ENCODE peak calls at places on chromosome 3, in nine cellular contexts. S is transverse colon, O is GM23248, N is spleen, Z is left ventricle myocardium inferior, U is iPS DF 6.9, R is hepatocyte, W is cardiac muscle cell, H is heart right ventricle. I is an unnamed sample. For H3K4me1 and H3K27me3, the result is how much of the 10 kb centered on the place peaks cover.

GRCh38 chr3:6861331-6861988 is 545 bp downstream of the GRM7 start:
- DNase-seq in S (no peak), O (no peak), N (no peak), Z (no peak), U (no peak), R (peak), W (peak), H (no peak), I (no peak)

GRCh38 chr3:141537866-141538265 is 51.0 kb downstream of the RASA2 start:
- DNase-seq in S (no peak), O (no peak), N (no peak), Z (no peak), U (no peak), R (no peak), W (no peak), H (no peak), I (no peak)

GRCh38 chr3:158354713-158355112 is 216.3 kb upstream of the MLF1 start:
- DNase-seq in S (no peak), O (no peak), N (no peak), Z (no peak), U (no peak), R (no peak), W (no peak), H (no peak), I (no peak)

GRCh38 chr3:34229871-34230270 is 431.4 kb downstream of the PDCD6IP start:
- DNase-seq in S (peak), O (no peak), N (no peak), Z (no peak), U (no peak), R (peak), W (peak), H (no peak), I (no peak)

GRCh38 chr3:31137718-31138465 is 243.4 kb upstream of the GADL1 start:
- DNase-seq in S (no peak), O (peak), N (no peak), Z (no peak), U (no peak), R (no peak), W (no peak), H (no peak), I (no peak)

GRCh38 chr3:21668012-21668411 is 83.0 kb downstream of the ZNF385D start:
- DNase-seq in S (no peak), O (peak), N (no peak), Z (no peak), U (no peak), R (no peak), W (no peak), H (no peak), I (no peak)

GRCh38 chr3:127954642-127955041 is 39.6 kb downstream of the KBTBD12 start:
- DNase-seq in S (no peak), O (no peak), N (no peak), Z (peak), U (no peak), R (no peak), W (peak), H (peak), I (no peak)

GRCh38 chr3:177973241-177973840 is 562.9 kb upstream of the KCNMB2 start:
- DNase-seq in S (no peak), O (peak), N (no peak), Z (no peak), U (no peak), R (peak), W (no peak), H (no peak), I (no peak)

GRCh38 chr3:15294914-15295313 is 37.5 kb downstream of the SH3BP5 start:
- DNase-seq in S (no peak), O (peak), N (no peak), Z (no peak), U (no peak), R (no peak), W (no peak), H (no peak), I (no peak)

GRCh38 chr3:53171109-53171453 is 10.1 kb downstream of the PRKCD start:
- DNase-seq in S (no peak), O (no peak), N (no peak), Z (no peak), U (no peak), R (no peak), W (no peak), H (no peak), I (no peak)

GRCh38 chr3:190629088-190629487 is 115.2 kb downstream of the IL1RAP start:
- DNase-seq in S (no peak), O (no peak), N (no peak), Z (no peak), U (no peak), R (no peak), W (no peak), H (no peak), I (no peak)

GRCh38 chr3:125374501-125374995 is 577 bp downstream of the ZNF148 start:
- DNase-seq in S (peak), O (peak), N (no peak), Z (peak), U (no peak), R (peak), W (peak), H (peak), I (no peak)

GRCh38 chr3:170869645-170870593 is at the start of gene RPL22L1:
- DNase-seq in S (peak), O (peak), N (peak), Z (peak), U (peak), R (peak), W (peak), H (peak), I (peak)

GRCh38 chr3:151145713-151146070 is 57.3 kb downstream of the GPR171 start:
- DNase-seq in S (no peak), O (no peak), N (no peak), Z (no peak), U (no peak), R (no peak), W (no peak), H (no peak), I (no peak)

GRCh38 chr3:194031867-194032635 is 103.9 kb upstream of the HES1 start:
- DNase-seq in S (peak), O (no peak), N (no peak), Z (no peak), U (no peak), R (no peak), W (no peak), H (no peak), I (no peak)

GRCh38 chr3:56987238-56987932 is 73.1 kb upstream of the SPATA12 start:
- DNase-seq in S (no peak), O (no peak), N (no peak), Z (no peak), U (no peak), R (peak), W (peak), H (no peak), I (no peak)

GRCh38 chr3:127735767-127736693 is 63.3 kb downstream of the ABTB1 start:
- DNase-seq in S (peak), O (peak), N (peak), Z (no peak), U (no peak), R (peak), W (no peak), H (no peak), I (no peak)

DNA sequence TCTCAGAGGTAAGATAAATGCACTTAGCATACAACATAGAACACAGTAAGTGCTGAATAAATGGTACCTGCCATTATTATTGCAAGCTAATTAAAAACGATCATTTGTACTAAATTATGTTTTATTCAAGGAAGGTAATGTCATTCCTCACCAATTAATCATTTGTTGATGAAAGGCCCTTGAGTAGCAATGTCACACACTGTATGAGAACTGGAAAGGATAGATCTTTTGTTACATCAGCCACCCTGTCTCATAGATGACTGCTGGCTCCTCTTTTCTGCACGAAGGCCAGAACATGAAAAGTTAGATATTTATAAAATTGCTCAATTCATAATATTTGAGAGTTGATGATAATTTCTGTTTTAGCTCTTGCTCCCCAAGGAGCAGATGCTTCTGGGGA is 415.4 kb downstream of the RBMS3 start:
- DNase-seq in S (no peak), O (peak), N (no peak), Z (no peak), U (no peak), R (no peak), W (no peak), H (no peak), I (no peak)
- H3K4me1 ChIP-seq in S (under half), O (half or more), N (under half), Z (under half), U (under half), R (under half), W (under half), H (under half), I (under half)

GRCh38 chr3:123481071-123481470 is 32.2 kb upstream of the ADCY5 start:
- DNase-seq in S (no peak), O (no peak), N (peak), Z (no peak), U (no peak), R (no peak), W (no peak), H (no peak), I (no peak)
- H3K27me3 ChIP-seq in S (under half), O (under half), N (under half), Z (under half), U (under half), R (under half), W (under half), H (under half), I (under half)

DNA sequence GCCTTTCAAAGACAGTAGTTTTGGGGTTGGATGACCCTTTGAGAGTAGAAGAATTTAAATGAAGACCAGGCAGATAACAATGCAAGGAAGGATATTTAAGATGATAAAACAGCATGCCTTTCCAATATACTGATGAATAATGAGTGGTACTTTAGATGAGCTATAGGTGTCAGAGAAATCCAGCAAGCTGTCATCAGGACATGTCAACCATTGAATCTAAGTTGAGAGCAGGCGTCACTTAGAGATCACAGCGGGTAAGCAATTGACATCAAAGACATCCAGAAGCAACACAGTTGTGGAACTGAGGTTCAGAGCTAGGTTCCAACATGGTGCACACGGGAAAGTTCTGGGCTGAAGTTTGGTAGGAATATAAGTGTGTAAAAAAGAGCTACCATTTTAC is 25.0 kb downstream of the CCDC54 start:
- DNase-seq in S (no peak), O (no peak), N (no peak), Z (no peak), U (no peak), R (no peak), W (no peak), H (no peak), I (no peak)
- H3K4me1 ChIP-seq in S (under half), O (under half), N (under half), Z (under half), U (under half), R (under half), W (under half), H (under half), I (under half)

DNA sequence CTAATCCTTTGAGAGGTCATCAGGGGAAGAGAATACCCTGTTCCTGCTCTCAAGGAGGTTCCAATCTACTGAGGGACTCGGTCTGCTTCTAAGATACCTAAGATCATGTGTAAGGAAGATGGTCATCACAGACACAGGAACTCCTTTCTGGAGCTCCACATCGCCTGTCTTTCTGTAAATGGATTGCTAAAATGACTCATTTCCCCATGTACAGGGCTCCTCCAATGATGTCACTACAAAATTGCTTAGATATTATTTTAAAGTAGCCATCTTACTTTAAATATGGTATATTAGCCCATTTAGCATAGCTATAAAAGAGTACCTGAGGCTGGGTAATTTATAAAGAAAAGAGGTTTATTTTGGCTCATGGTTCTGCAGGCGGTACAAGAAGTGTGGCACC is 206.1 kb upstream of the PROK2 start:
- DNase-seq in S (no peak), O (no peak), N (no peak), Z (no peak), U (no peak), R (no peak), W (no peak), H (no peak), I (no peak)
- H3K27me3 ChIP-seq in S (under half), O (under half), N (under half), Z (under half), U (under half), R (under half), W (under half), H (under half), I (under half)

GRCh38 chr3:100100454-100100853 is 13.8 kb downstream of the FILIP1L start:
- DNase-seq in S (no peak), O (peak), N (no peak), Z (no peak), U (no peak), R (no peak), W (no peak), H (no peak), I (no peak)
- H3K4me1 ChIP-seq in S (under half), O (under half), N (under half), Z (half or more), U (under half), R (under half), W (under half), H (half or more), I (half or more)

DNA sequence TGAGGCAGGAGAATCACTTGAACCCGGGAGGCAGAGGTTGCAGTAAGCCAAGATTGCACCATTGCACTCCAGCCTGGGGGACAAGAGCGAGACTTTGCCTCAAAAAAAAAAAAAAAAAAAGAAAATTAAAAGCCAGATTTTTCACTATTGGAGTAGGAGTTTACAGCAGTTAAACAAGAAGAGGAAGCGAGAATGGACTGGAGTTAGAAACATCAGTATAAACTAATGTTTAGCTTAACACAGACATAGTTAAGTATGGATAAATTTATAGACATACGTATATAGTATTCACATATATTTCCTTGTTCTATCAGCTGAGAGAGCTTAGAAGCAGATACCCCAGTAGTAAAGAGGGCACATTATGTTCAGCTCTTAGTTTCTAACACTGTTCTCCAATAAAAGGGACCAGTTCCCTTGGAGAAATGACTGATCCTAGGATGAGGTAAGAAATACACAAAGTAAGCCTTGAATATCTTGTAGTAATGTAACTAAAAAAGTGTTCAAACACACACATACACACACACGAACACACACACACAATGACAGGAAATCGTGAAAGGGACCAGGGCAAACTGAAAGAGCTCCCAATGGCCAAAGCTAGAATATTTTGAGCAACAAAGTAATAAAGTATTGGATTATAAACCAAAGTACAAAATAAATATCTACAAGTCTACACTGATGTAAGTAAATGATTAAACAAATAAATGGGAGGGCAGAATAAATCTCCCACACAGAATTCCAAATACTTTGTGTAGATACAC is 25.0 kb downstream of the PIK3CB start:
- DNase-seq in S (peak), O (no peak), N (no peak), Z (no peak), U (no peak), R (no peak), W (no peak), H (no peak), I (no peak)
- H3K27me3 ChIP-seq in S (under half), O (under half), N (under half), Z (under half), U (under half), R (under half), W (under half), H (under half), I (under half)

DNA sequence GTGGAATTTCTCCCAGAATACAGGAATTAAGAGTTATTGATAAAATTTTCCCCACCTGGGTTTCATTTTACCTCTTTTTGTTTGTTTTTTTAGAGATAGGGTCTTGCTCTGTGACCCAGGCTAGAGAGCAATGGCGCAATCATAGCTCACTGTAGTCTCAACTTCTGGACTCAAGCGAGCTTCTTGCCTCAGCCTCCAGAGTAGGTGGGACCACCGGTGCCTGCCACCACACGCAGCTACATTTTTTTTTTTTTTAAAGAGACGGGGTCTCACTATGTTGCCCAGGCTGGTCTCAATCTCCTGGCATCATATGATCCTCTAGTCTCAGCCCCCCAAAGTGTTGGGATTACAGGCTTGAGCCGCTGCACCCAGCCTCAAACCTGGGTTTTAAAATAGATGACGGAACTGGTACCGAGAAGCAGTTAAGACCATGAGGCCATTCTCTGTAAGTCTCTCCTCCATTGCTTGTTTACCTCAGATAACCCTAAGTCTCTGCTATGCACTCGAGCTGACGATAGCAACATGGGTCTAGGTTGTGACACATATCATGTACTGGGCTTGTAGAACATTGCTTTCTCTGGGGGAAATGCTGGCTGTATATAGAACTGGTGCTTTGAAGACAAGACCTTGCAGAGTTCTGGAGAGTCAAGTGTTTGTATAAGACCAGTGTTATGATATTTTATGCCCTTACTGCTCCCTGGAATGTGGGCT is 16.4 kb downstream of the ETV5 start:
- DNase-seq in S (no peak), O (no peak), N (no peak), Z (no peak), U (no peak), R (no peak), W (no peak), H (no peak), I (no peak)
- H3K4me1 ChIP-seq in S (under half), O (under half), N (under half), Z (under half), U (under half), R (under half), W (half or more), H (under half), I (under half)

GRCh38 chr3:132034097-132034485 is 723 bp downstream of the CPNE4 start:
- DNase-seq in S (no peak), O (no peak), N (no peak), Z (no peak), U (no peak), R (no peak), W (no peak), H (no peak), I (no peak)

GRCh38 chr3:132032959-132033358 is 1.9 kb downstream of the CPNE4 start:
- DNase-seq in S (no peak), O (no peak), N (no peak), Z (no peak), U (no peak), R (no peak), W (no peak), H (no peak), I (no peak)

GRCh38 chr3:132034486-132035464 is at the start of gene CPNE4:
- DNase-seq in S (peak), O (peak), N (peak), Z (peak), U (peak), R (peak), W (peak), H (peak), I (peak)

GRCh38 chr3:132029182-132029902 is 5.5 kb downstream of the CPNE4 start:
- DNase-seq in S (peak), O (peak), N (peak), Z (peak), U (peak), R (peak), W (peak), H (peak), I (peak)

GRCh38 chr3:132033471-132033870 is 1.3 kb downstream of the CPNE4 start:
- DNase-seq in S (no peak), O (no peak), N (no peak), Z (no peak), U (no peak), R (no peak), W (no peak), H (no peak), I (no peak)
- H3K27me3 ChIP-seq in S (half or more), O (under half), N (half or more), Z (half or more), U (under half), R (half or more), W (under half), H (half or more), I (under half)